ENCODE peak calls at places on chromosomes 11 and 22, in four cellular contexts. One of them, this sample, is unnamed.

GRCh38 chr11:7252683-7253213 is 1.0 kb downstream of the SYT9 start:
- DNase-seq in HepG2: no peak
- DNase-seq in K562: no peak
- DNase-seq in WTC11: peak
- DNase-seq in this sample: no peak

GRCh38 chr11:12496181-12497025 is 119.0 kb downstream of the PARVA start:
- DNase-seq in HepG2: peak
- DNase-seq in K562: no peak
- DNase-seq in WTC11: no peak
- DNase-seq in this sample: no peak

GRCh38 chr11:60389279-60389910 is 6.9 kb upstream of the MS4A14 start:
- DNase-seq in HepG2: no peak
- DNase-seq in K562: no peak
- DNase-seq in WTC11: no peak
- DNase-seq in this sample: no peak

GRCh38 chr11:18701614-18702216 is 3.1 kb downstream of the TMEM86A start:
- DNase-seq in HepG2: no peak
- DNase-seq in K562: no peak
- DNase-seq in WTC11: no peak
- DNase-seq in this sample: no peak

GRCh38 chr11:113578164-113578455 is 102.9 kb upstream of the DRD2 start:
- DNase-seq in HepG2: no peak
- DNase-seq in K562: no peak
- DNase-seq in WTC11: no peak
- DNase-seq in this sample: no peak

GRCh38 chr22:19066531-19067271 is 55.5 kb downstream of the DGCR2 start:
- DNase-seq in HepG2: no peak
- DNase-seq in K562: no peak
- DNase-seq in WTC11: no peak
- DNase-seq in this sample: no peak

GRCh38 chr11:29282088-29282487 is 734.7 kb downstream of the KCNA4 start:
- DNase-seq in HepG2: peak
- DNase-seq in K562: no peak
- DNase-seq in WTC11: no peak
- DNase-seq in this sample: no peak

GRCh38 chr11:18111005-18111404 is 5.1 kb upstream of the SAAL1 start:
- DNase-seq in HepG2: no peak
- DNase-seq in K562: no peak
- DNase-seq in WTC11: no peak
- DNase-seq in this sample: no peak

GRCh38 chr11:46369458-46370152 is 11.9 kb upstream of the MDK start:
- DNase-seq in HepG2: peak
- DNase-seq in K562: peak
- DNase-seq in WTC11: peak
- DNase-seq in this sample: peak

GRCh38 chr22:49290711-49291110 is 537.0 kb downstream of the BRD1 start:
- DNase-seq in HepG2: no peak
- DNase-seq in K562: no peak
- DNase-seq in WTC11: no peak
- DNase-seq in this sample: no peak

GRCh38 chr22:28091486-28091885 is 172.4 kb upstream of the PITPNB start:
- DNase-seq in HepG2: no peak
- DNase-seq in K562: no peak
- DNase-seq in WTC11: no peak
- DNase-seq in this sample: no peak

GRCh38 chr22:20777420-20778177 is 3.7 kb downstream of the SERPIND1 start:
- DNase-seq in HepG2: peak
- DNase-seq in K562: peak
- DNase-seq in WTC11: no peak
- DNase-seq in this sample: no peak

GRCh38 chr11:1442163-1442562 is 44.4 kb downstream of the MOB2 start:
- DNase-seq in HepG2: no peak
- DNase-seq in K562: peak
- DNase-seq in WTC11: peak
- DNase-seq in this sample: peak

GRCh38 chr11:1440066-1440465 is 46.5 kb downstream of the MOB2 start:
- DNase-seq in HepG2: no peak
- DNase-seq in K562: no peak
- DNase-seq in WTC11: no peak
- DNase-seq in this sample: no peak

GRCh38 chr11:1438967-1439330 is 47.6 kb downstream of the MOB2 start:
- DNase-seq in HepG2: no peak
- DNase-seq in K562: no peak
- DNase-seq in WTC11: no peak
- DNase-seq in this sample: no peak

GRCh38 chr11:1439341-1439740 is 47.2 kb downstream of the MOB2 start:
- DNase-seq in HepG2: no peak
- DNase-seq in K562: no peak
- DNase-seq in WTC11: no peak
- DNase-seq in this sample: no peak

DNA sequence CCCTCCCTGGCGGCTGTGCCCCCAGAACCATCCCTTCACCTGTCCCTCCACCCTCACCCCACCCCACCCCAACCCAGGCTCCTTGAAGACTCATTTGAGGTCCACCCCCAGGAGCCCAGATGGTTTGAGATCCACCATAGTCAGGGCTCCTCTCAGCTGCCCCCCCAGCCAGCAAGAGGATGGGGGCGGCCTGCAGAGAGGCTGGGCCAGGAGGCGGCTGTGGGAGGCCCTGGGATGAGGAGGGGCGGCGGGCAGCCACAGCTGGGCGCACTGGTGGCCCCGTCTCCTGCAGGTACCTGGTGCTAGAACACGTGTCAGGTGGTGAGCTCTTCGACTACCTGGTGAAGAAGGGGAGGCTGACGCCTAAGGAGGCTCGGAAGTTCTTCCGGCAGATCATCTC is 46.1 kb downstream of the MOB2 start:
- DNase-seq in HepG2: no peak
- DNase-seq in K562: no peak
- DNase-seq in WTC11: no peak
- DNase-seq in this sample: no peak
- TF ChIP-seq ELF4 in HepG2: no peak
- TF ChIP-seq ELF4 in K562: no peak
- TF ChIP-seq ELF4 in WTC11: no peak
- TF ChIP-seq ELF4 in this sample: no peak

GRCh38 chr11:134032501-134033091 is 36.3 kb upstream of the JAM3 start:
- DNase-seq in HepG2: no peak
- DNase-seq in K562: no peak
- DNase-seq in WTC11: peak
- DNase-seq in this sample: no peak
- TF ChIP-seq ELF4 in HepG2: no peak
- TF ChIP-seq ELF4 in K562: no peak
- TF ChIP-seq ELF4 in WTC11: no peak
- TF ChIP-seq ELF4 in this sample: no peak

DNA sequence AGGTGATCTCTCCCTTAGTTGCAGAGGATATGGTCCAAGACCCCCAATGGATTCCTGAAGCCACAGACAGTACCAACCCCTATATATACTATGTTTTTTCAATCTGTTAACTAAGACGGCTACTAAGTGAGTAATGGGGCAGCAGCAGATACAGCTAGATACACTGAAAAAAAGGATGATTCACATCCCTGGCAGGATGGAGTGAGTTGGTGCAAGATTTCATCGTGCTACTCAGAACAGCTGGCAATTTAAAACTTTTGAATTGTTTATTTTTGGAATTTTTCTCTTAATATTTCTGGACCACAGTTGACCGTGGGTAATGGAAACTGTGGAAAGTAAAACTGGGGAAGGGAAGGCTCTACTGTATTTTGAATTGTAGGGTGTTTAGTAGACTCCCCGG is 17.0 kb upstream of the TMEM218 start:
- DNase-seq in HepG2: no peak
- DNase-seq in K562: no peak
- DNase-seq in WTC11: no peak
- DNase-seq in this sample: no peak
- TF ChIP-seq ELF4 in HepG2: no peak
- TF ChIP-seq ELF4 in K562: no peak
- TF ChIP-seq ELF4 in WTC11: no peak
- TF ChIP-seq ELF4 in this sample: no peak

GRCh38 chr22:50731811-50732624 is 6.0 kb upstream of the ACR start:
- DNase-seq in HepG2: peak
- DNase-seq in K562: peak
- DNase-seq in WTC11: peak
- DNase-seq in this sample: peak
- TF ChIP-seq ELF4 in HepG2: no peak
- TF ChIP-seq ELF4 in K562: no peak
- TF ChIP-seq ELF4 in WTC11: no peak
- TF ChIP-seq ELF4 in this sample: no peak

DNA sequence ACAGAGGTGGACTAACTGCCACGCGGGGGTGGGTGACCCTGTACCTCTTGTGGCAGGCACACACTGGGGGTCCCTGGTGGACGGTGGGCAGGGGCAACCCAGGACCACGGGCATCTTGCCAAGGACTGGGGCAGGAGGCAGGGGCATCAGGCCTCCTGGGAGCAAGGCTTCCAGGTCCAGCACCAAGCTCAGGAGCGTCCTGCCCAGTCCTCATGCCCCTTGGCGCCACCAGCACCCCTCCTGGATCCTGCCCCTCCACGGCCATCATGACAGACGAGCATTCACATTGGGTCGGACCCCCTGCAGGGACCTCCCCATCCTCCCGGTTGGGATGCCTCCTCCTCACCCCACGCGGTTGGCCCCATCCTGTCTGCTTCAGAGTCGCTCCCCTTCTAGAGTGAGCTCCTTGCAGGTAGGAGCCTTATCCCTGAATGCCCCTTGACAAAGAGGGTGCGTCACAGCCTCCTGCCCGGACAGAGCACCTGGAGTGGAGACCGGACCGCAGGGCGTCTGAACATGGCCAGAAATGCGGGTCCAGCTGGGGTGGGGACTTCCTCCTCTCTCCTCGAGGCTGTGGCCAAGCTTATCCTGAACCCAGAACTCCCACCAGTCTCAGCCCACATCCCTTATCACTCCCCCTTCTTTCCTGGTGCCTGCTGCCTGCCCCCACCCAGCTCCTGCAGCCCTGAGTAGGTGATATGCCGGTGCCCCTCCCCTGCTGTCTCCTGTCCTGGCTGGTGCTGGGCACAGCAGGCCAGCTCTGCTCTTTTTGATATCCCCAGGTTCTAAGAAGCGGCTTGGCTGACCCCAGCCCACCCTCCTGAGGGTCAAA is 40.3 kb downstream of the IGF2 start:
- DNase-seq in HepG2: no peak
- DNase-seq in K562: no peak
- DNase-seq in WTC11: no peak
- DNase-seq in this sample: no peak
- TF ChIP-seq ELF4 in HepG2: no peak
- TF ChIP-seq ELF4 in K562: no peak
- TF ChIP-seq ELF4 in WTC11: no peak
- TF ChIP-seq ELF4 in this sample: no peak

GRCh38 chr11:27281740-27282139 is 81.3 kb downstream of the CCDC34 start:
- DNase-seq in HepG2: peak
- DNase-seq in K562: no peak
- DNase-seq in WTC11: no peak
- DNase-seq in this sample: no peak

GRCh38 chr11:27282141-27282590 is 80.8 kb downstream of the CCDC34 start:
- DNase-seq in HepG2: peak
- DNase-seq in K562: no peak
- DNase-seq in WTC11: no peak
- DNase-seq in this sample: no peak

GRCh38 chr11:27281276-27281675 is 81.7 kb downstream of the CCDC34 start:
- DNase-seq in HepG2: no peak
- DNase-seq in K562: no peak
- DNase-seq in WTC11: no peak
- DNase-seq in this sample: no peak

GRCh38 chr11:27279491-27279890 is 83.5 kb downstream of the CCDC34 start:
- DNase-seq in HepG2: no peak
- DNase-seq in K562: no peak
- DNase-seq in WTC11: no peak
- DNase-seq in this sample: no peak

GRCh38 chr11:27280131-27280530 is 82.9 kb downstream of the CCDC34 start:
- DNase-seq in HepG2: no peak
- DNase-seq in K562: no peak
- DNase-seq in WTC11: no peak
- DNase-seq in this sample: no peak
- TF ChIP-seq ELF4 in HepG2: no peak
- TF ChIP-seq ELF4 in K562: no peak
- TF ChIP-seq ELF4 in WTC11: no peak
- TF ChIP-seq ELF4 in this sample: no peak

DNA sequence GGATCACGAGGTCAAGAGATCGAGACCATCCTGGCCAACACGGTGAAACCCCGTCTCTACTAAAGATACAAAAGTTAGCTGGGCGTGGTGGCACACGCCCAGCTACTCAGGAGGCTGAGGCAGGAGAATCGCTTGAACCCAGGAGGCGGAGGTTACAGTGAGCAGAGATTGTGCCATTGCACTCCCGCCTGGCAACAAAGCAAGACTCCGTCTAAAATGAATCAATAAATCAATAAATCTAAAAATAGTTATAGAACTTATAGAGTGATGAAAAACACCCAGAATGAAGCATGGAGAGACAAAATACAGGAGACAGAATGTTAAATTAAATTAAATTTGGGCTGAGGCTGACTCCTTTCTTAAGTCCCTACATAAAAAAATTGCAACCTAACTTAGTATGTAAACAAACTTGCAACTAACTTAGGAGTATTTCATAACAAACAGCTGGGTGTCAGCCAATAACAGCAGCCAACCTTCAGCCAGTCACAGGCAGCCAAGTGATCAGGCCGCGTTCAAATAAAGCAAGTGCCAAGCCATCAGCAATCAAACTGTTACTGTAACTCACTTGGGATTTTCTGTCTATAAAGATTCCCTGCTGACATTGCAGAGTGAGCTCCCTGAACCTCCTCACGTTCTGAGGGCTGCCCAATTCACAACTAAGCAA is 7.3 kb upstream of the TP53AIP1 start:
- DNase-seq in HepG2: no peak
- DNase-seq in K562: no peak
- DNase-seq in WTC11: no peak
- DNase-seq in this sample: no peak
- TF ChIP-seq ELF4 in HepG2: no peak
- TF ChIP-seq ELF4 in K562: no peak
- TF ChIP-seq ELF4 in WTC11: no peak
- TF ChIP-seq ELF4 in this sample: no peak

GRCh38 chr22:43880743-43881055 is 11.1 kb downstream of the PNPLA5 start:
- DNase-seq in HepG2: no peak
- DNase-seq in K562: no peak
- DNase-seq in WTC11: no peak
- DNase-seq in this sample: no peak

GRCh38 chr22:43876866-43877509 is 14.7 kb upstream of the SULT4A1 start:
- DNase-seq in HepG2: no peak
- DNase-seq in K562: no peak
- DNase-seq in WTC11: peak
- DNase-seq in this sample: no peak

GRCh38 chr22:43879901-43880742 is 11.7 kb downstream of the PNPLA5 start:
- DNase-seq in HepG2: no peak
- DNase-seq in K562: no peak
- DNase-seq in WTC11: peak
- DNase-seq in this sample: no peak

GRCh38 chr22:43878079-43878795 is 13.6 kb downstream of the PNPLA5 start:
- DNase-seq in HepG2: no peak
- DNase-seq in K562: no peak
- DNase-seq in WTC11: peak
- DNase-seq in this sample: no peak

GRCh38 chr22:43878831-43879550 is 12.8 kb downstream of the PNPLA5 start:
- DNase-seq in HepG2: no peak
- DNase-seq in K562: no peak
- DNase-seq in WTC11: peak
- DNase-seq in this sample: no peak
- TF ChIP-seq ELF4 in HepG2: no peak
- TF ChIP-seq ELF4 in K562: no peak
- TF ChIP-seq ELF4 in WTC11: no peak
- TF ChIP-seq ELF4 in this sample: no peak

GRCh38 chr22:37163618-37164534 is 14.2 kb upstream of the IL2RB start:
- DNase-seq in HepG2: no peak
- DNase-seq in K562: no peak
- DNase-seq in WTC11: no peak
- DNase-seq in this sample: no peak
- TF ChIP-seq ELF4 in HepG2: no peak
- TF ChIP-seq ELF4 in K562: no peak
- TF ChIP-seq ELF4 in WTC11: no peak
- TF ChIP-seq ELF4 in this sample: no peak